ENCODE peak calls at places on chromosome 4, in eight cellular contexts. One of them, this sample, is unnamed.
A peak's percentile ranks its signal among the peaks of the same experiment; 100 is the strongest.

GRCh38 chr4:38647096-38647819 is 16.7 kb upstream of the KLF3 start:
- DNase-seq in naive thymus-derived CD4-positive, alpha-beta T cell: no peak
- DNase-seq in tibial nerve: no peak
- DNase-seq in psoas muscle: no peak
- DNase-seq in mesenchymal stem cell: no peak
- DNase-seq in lower lobe of right lung: no peak
- DNase-seq in trophoblast cell: no peak
- DNase-seq in left lung: no peak
- DNase-seq in this sample: no peak

GRCh38 chr4:34720563-34720962 is 1523.8 kb downstream of the ARAP2 start:
- DNase-seq in naive thymus-derived CD4-positive, alpha-beta T cell: no peak
- DNase-seq in tibial nerve: no peak
- DNase-seq in psoas muscle: no peak
- DNase-seq in mesenchymal stem cell: peak; percentile 60
- DNase-seq in lower lobe of right lung: no peak
- DNase-seq in trophoblast cell: peak; percentile 52
- DNase-seq in left lung: no peak
- DNase-seq in this sample: no peak

GRCh38 chr4:153344131-153345010 is at the start of gene MND1:
- DNase-seq in naive thymus-derived CD4-positive, alpha-beta T cell: peak; percentile 92
- DNase-seq in tibial nerve: peak; percentile 75
- DNase-seq in psoas muscle: peak; percentile 83
- DNase-seq in mesenchymal stem cell: peak; percentile 73
- DNase-seq in lower lobe of right lung: peak; percentile 87
- DNase-seq in trophoblast cell: peak; percentile 81
- DNase-seq in left lung: peak; percentile 96
- DNase-seq in this sample: peak; percentile 88

GRCh38 chr4:80507507-80507906 is 172.0 kb downstream of the CFAP299 start:
- DNase-seq in naive thymus-derived CD4-positive, alpha-beta T cell: no peak
- DNase-seq in tibial nerve: no peak
- DNase-seq in psoas muscle: no peak
- DNase-seq in mesenchymal stem cell: no peak
- DNase-seq in lower lobe of right lung: no peak
- DNase-seq in trophoblast cell: no peak
- DNase-seq in left lung: no peak
- DNase-seq in this sample: no peak

GRCh38 chr4:32189130-32189529 is 1469.0 kb downstream of the PCDH7 start:
- DNase-seq in naive thymus-derived CD4-positive, alpha-beta T cell: no peak
- DNase-seq in tibial nerve: no peak
- DNase-seq in psoas muscle: no peak
- DNase-seq in mesenchymal stem cell: no peak
- DNase-seq in lower lobe of right lung: peak; percentile 25
- DNase-seq in trophoblast cell: no peak
- DNase-seq in left lung: no peak
- DNase-seq in this sample: no peak

GRCh38 chr4:15746110-15746509 is 32.0 kb upstream of the CD38 start:
- DNase-seq in naive thymus-derived CD4-positive, alpha-beta T cell: no peak
- DNase-seq in tibial nerve: no peak
- DNase-seq in psoas muscle: no peak
- DNase-seq in mesenchymal stem cell: no peak
- DNase-seq in lower lobe of right lung: no peak
- DNase-seq in trophoblast cell: no peak
- DNase-seq in left lung: no peak
- DNase-seq in this sample: no peak

GRCh38 chr4:39353478-39354177 is 12.5 kb downstream of the RFC1 start:
- DNase-seq in naive thymus-derived CD4-positive, alpha-beta T cell: peak; percentile 62
- DNase-seq in tibial nerve: no peak
- DNase-seq in psoas muscle: no peak
- DNase-seq in mesenchymal stem cell: peak; percentile 82
- DNase-seq in lower lobe of right lung: no peak
- DNase-seq in trophoblast cell: peak; percentile 17
- DNase-seq in left lung: no peak
- DNase-seq in this sample: no peak

GRCh38 chr4:159016527-159017137 is 86.2 kb upstream of the RAPGEF2 start:
- DNase-seq in naive thymus-derived CD4-positive, alpha-beta T cell: no peak
- DNase-seq in tibial nerve: no peak
- DNase-seq in psoas muscle: no peak
- DNase-seq in mesenchymal stem cell: peak; percentile 26
- DNase-seq in lower lobe of right lung: no peak
- DNase-seq in trophoblast cell: no peak
- DNase-seq in left lung: no peak
- DNase-seq in this sample: no peak

GRCh38 chr4:96638132-96638531 is 798.2 kb downstream of the PDHA2 start:
- DNase-seq in naive thymus-derived CD4-positive, alpha-beta T cell: no peak
- DNase-seq in tibial nerve: no peak
- DNase-seq in psoas muscle: no peak
- DNase-seq in mesenchymal stem cell: no peak
- DNase-seq in lower lobe of right lung: no peak
- DNase-seq in trophoblast cell: no peak
- DNase-seq in left lung: no peak
- DNase-seq in this sample: no peak

GRCh38 chr4:16677545-16677944 is 220.9 kb downstream of the LDB2 start:
- DNase-seq in naive thymus-derived CD4-positive, alpha-beta T cell: no peak
- DNase-seq in tibial nerve: no peak
- DNase-seq in psoas muscle: no peak
- DNase-seq in mesenchymal stem cell: no peak
- DNase-seq in lower lobe of right lung: no peak
- DNase-seq in trophoblast cell: no peak
- DNase-seq in left lung: no peak
- DNase-seq in this sample: no peak

GRCh38 chr4:71648923-71649322 is 135.0 kb downstream of the GC start:
- DNase-seq in naive thymus-derived CD4-positive, alpha-beta T cell: no peak
- DNase-seq in tibial nerve: no peak
- DNase-seq in psoas muscle: no peak
- DNase-seq in mesenchymal stem cell: no peak
- DNase-seq in lower lobe of right lung: no peak
- DNase-seq in trophoblast cell: peak; percentile 17
- DNase-seq in left lung: no peak
- DNase-seq in this sample: no peak

GRCh38 chr4:60934896-60935295 is 265.2 kb upstream of the ADGRL3 start:
- DNase-seq in naive thymus-derived CD4-positive, alpha-beta T cell: no peak
- DNase-seq in tibial nerve: no peak
- DNase-seq in psoas muscle: no peak
- DNase-seq in mesenchymal stem cell: no peak
- DNase-seq in lower lobe of right lung: no peak
- DNase-seq in trophoblast cell: peak; percentile 98
- DNase-seq in left lung: no peak
- DNase-seq in this sample: no peak

GRCh38 chr4:107658400-107659326 is 61.4 kb downstream of the PAPSS1 start:
- DNase-seq in naive thymus-derived CD4-positive, alpha-beta T cell: no peak
- DNase-seq in tibial nerve: no peak
- DNase-seq in psoas muscle: no peak
- DNase-seq in mesenchymal stem cell: no peak
- DNase-seq in lower lobe of right lung: no peak
- DNase-seq in trophoblast cell: no peak
- DNase-seq in left lung: no peak
- DNase-seq in this sample: no peak

GRCh38 chr4:80393246-80393969 is 57.9 kb downstream of the CFAP299 start:
- DNase-seq in naive thymus-derived CD4-positive, alpha-beta T cell: no peak
- DNase-seq in tibial nerve: no peak
- DNase-seq in psoas muscle: no peak
- DNase-seq in mesenchymal stem cell: peak; percentile 43
- DNase-seq in lower lobe of right lung: no peak
- DNase-seq in trophoblast cell: peak; percentile 33
- DNase-seq in left lung: no peak
- DNase-seq in this sample: peak; percentile 51

GRCh38 chr4:123325241-123325681 is 71.3 kb upstream of the SPRY1 start:
- DNase-seq in naive thymus-derived CD4-positive, alpha-beta T cell: no peak
- DNase-seq in tibial nerve: no peak
- DNase-seq in psoas muscle: no peak
- DNase-seq in mesenchymal stem cell: no peak
- DNase-seq in lower lobe of right lung: no peak
- DNase-seq in trophoblast cell: no peak
- DNase-seq in left lung: no peak
- DNase-seq in this sample: peak; percentile 15

GRCh38 chr4:145799225-145799624 is 119.3 kb downstream of the C4orf51 start:
- DNase-seq in naive thymus-derived CD4-positive, alpha-beta T cell: no peak
- DNase-seq in tibial nerve: no peak
- DNase-seq in psoas muscle: no peak
- DNase-seq in mesenchymal stem cell: no peak
- DNase-seq in lower lobe of right lung: no peak
- DNase-seq in trophoblast cell: no peak
- DNase-seq in left lung: no peak
- DNase-seq in this sample: no peak

GRCh38 chr4:70709551-70710080 is 12.1 kb upstream of the RUFY3 start:
- DNase-seq in naive thymus-derived CD4-positive, alpha-beta T cell: no peak
- DNase-seq in tibial nerve: no peak
- DNase-seq in psoas muscle: no peak
- DNase-seq in mesenchymal stem cell: no peak
- DNase-seq in lower lobe of right lung: no peak
- DNase-seq in trophoblast cell: no peak
- DNase-seq in left lung: no peak
- DNase-seq in this sample: no peak

DNA sequence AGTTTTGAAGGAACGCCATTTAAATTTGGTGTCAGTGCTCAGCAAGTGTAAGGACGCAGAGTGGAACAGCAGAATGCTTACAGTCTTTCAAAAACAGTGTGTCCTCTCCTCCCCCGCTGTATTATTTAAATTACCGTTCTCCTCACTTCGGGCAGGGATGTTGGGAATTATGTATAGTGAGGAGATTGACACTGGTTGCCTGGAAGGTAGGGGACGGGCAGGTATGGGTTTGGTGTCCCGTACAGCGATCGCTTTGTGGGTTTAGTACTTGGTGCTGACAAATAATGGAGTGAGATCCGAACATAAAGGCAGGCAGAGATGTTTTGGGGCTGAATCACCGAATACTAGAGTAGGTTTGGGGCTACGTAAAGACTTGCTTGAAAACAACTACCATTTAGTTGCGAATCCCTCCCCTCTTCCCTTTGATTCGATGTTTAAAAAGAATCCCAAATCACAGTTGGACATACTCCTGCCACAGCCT is 2.1 kb upstream of the NKX3-2 start:
- DNase-seq in naive thymus-derived CD4-positive, alpha-beta T cell: no peak
- DNase-seq in tibial nerve: no peak
- DNase-seq in psoas muscle: no peak
- DNase-seq in mesenchymal stem cell: peak; percentile 47
- DNase-seq in lower lobe of right lung: no peak
- DNase-seq in trophoblast cell: no peak
- DNase-seq in left lung: no peak
- DNase-seq in this sample: no peak
- H3K27me3 ChIP-seq in naive thymus-derived CD4-positive, alpha-beta T cell: peaks cover 39% of the 10 kb centered on the region
- H3K27me3 ChIP-seq in tibial nerve: peaks cover 9% of the 10 kb centered on the region
- H3K27me3 ChIP-seq in psoas muscle: peaks cover 50% of the 10 kb centered on the region
- H3K27me3 ChIP-seq in mesenchymal stem cell: peaks cover 50% of the 10 kb centered on the region
- H3K27me3 ChIP-seq in lower lobe of right lung: peaks cover 95% of the 10 kb centered on the region
- H3K27me3 ChIP-seq in trophoblast cell: peaks cover 54% of the 10 kb centered on the region
- H3K27me3 ChIP-seq in left lung: peaks cover 100% of the 10 kb centered on the region
- H3K27me3 ChIP-seq in this sample: no peaks in the 10 kb centered on the region

DNA sequence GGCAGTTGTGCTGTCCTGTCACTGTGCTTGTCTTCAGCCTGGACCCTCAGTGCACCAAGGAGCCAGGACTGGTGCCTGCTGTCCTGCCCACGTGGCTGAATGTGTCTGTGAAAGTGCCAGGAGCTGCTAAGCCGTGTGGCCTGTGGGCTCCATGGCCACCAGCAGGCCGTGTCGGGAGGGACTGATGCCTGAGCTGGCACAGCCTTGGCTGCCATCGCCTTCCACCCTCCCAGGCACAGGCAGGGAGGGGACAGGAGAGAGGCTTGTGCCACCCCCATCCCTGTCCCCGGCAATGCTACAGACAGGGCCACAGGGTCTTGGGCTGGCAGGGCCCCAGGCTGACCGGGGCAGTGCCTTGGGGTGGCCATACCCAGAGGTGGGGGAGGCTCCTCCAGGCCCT is 24.8 kb downstream of the DOK7 start:
- DNase-seq in naive thymus-derived CD4-positive, alpha-beta T cell: no peak
- DNase-seq in tibial nerve: no peak
- DNase-seq in psoas muscle: no peak
- DNase-seq in mesenchymal stem cell: no peak
- DNase-seq in lower lobe of right lung: no peak
- DNase-seq in trophoblast cell: no peak
- DNase-seq in left lung: no peak
- DNase-seq in this sample: no peak
- H3K27me3 ChIP-seq in naive thymus-derived CD4-positive, alpha-beta T cell: no peaks in the 10 kb centered on the region
- H3K27me3 ChIP-seq in tibial nerve: no peaks in the 10 kb centered on the region
- H3K27me3 ChIP-seq in psoas muscle: no peaks in the 10 kb centered on the region
- H3K27me3 ChIP-seq in mesenchymal stem cell: peaks cover 6% of the 10 kb centered on the region
- H3K27me3 ChIP-seq in lower lobe of right lung: peaks cover 54% of the 10 kb centered on the region
- H3K27me3 ChIP-seq in trophoblast cell: no peaks in the 10 kb centered on the region
- H3K27me3 ChIP-seq in left lung: peaks cover 88% of the 10 kb centered on the region
- H3K27me3 ChIP-seq in this sample: no peaks in the 10 kb centered on the region

GRCh38 chr4:139789096-139789495 is 123.5 kb downstream of the MGST2 start:
- DNase-seq in naive thymus-derived CD4-positive, alpha-beta T cell: no peak
- DNase-seq in tibial nerve: no peak
- DNase-seq in psoas muscle: no peak
- DNase-seq in mesenchymal stem cell: no peak
- DNase-seq in lower lobe of right lung: no peak
- DNase-seq in trophoblast cell: no peak
- DNase-seq in left lung: no peak
- DNase-seq in this sample: no peak

GRCh38 chr4:139795476-139795875 is 129.9 kb downstream of the MGST2 start:
- DNase-seq in naive thymus-derived CD4-positive, alpha-beta T cell: no peak
- DNase-seq in tibial nerve: no peak
- DNase-seq in psoas muscle: no peak
- DNase-seq in mesenchymal stem cell: no peak
- DNase-seq in lower lobe of right lung: no peak
- DNase-seq in trophoblast cell: no peak
- DNase-seq in left lung: no peak
- DNase-seq in this sample: no peak

GRCh38 chr4:139790291-139790690 is 124.7 kb downstream of the MGST2 start:
- DNase-seq in naive thymus-derived CD4-positive, alpha-beta T cell: no peak
- DNase-seq in tibial nerve: no peak
- DNase-seq in psoas muscle: no peak
- DNase-seq in mesenchymal stem cell: no peak
- DNase-seq in lower lobe of right lung: no peak
- DNase-seq in trophoblast cell: no peak
- DNase-seq in left lung: no peak
- DNase-seq in this sample: no peak

GRCh38 chr4:139794158-139794954 is 128.7 kb downstream of the MGST2 start:
- DNase-seq in naive thymus-derived CD4-positive, alpha-beta T cell: no peak
- DNase-seq in tibial nerve: peak; percentile 26
- DNase-seq in psoas muscle: no peak
- DNase-seq in mesenchymal stem cell: no peak
- DNase-seq in lower lobe of right lung: no peak
- DNase-seq in trophoblast cell: no peak
- DNase-seq in left lung: no peak
- DNase-seq in this sample: peak; percentile 34

GRCh38 chr4:139791681-139792080 is 126.1 kb downstream of the MGST2 start:
- DNase-seq in naive thymus-derived CD4-positive, alpha-beta T cell: no peak
- DNase-seq in tibial nerve: no peak
- DNase-seq in psoas muscle: no peak
- DNase-seq in mesenchymal stem cell: no peak
- DNase-seq in lower lobe of right lung: no peak
- DNase-seq in trophoblast cell: no peak
- DNase-seq in left lung: no peak
- DNase-seq in this sample: no peak
- H3K27me3 ChIP-seq in naive thymus-derived CD4-positive, alpha-beta T cell: no peaks in the 10 kb centered on the region
- H3K27me3 ChIP-seq in tibial nerve: no peaks in the 10 kb centered on the region
- H3K27me3 ChIP-seq in psoas muscle: no peaks in the 10 kb centered on the region
- H3K27me3 ChIP-seq in mesenchymal stem cell: no peaks in the 10 kb centered on the region
- H3K27me3 ChIP-seq in lower lobe of right lung: no peaks in the 10 kb centered on the region
- H3K27me3 ChIP-seq in trophoblast cell: no peaks in the 10 kb centered on the region
- H3K27me3 ChIP-seq in left lung: no peaks in the 10 kb centered on the region
- H3K27me3 ChIP-seq in this sample: no peaks in the 10 kb centered on the region

DNA sequence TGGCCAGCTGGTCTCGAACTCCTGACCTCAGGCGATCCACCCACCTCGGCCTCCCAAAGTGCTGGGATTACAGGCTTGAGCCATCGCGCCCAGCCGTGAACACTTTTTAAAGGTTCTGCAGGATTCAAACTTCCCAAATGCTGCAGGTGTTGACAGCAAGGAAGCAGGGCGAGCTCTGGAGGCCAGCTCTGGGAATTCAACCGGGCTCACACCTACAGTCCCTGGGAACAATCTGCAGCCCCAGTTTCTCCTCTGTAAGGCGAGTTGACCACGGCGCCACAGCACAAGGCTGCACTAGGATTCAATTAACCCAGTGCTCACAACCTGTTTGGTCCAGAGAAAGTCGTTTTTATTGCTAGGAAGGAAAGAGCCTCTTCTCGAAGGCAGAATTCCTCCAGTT is 1.6 kb downstream of the MTNR1A start:
- DNase-seq in naive thymus-derived CD4-positive, alpha-beta T cell: no peak
- DNase-seq in tibial nerve: no peak
- DNase-seq in psoas muscle: no peak
- DNase-seq in mesenchymal stem cell: no peak
- DNase-seq in lower lobe of right lung: no peak
- DNase-seq in trophoblast cell: no peak
- DNase-seq in left lung: no peak
- DNase-seq in this sample: no peak
- H3K27me3 ChIP-seq in naive thymus-derived CD4-positive, alpha-beta T cell: no peaks in the 10 kb centered on the region
- H3K27me3 ChIP-seq in tibial nerve: no peaks in the 10 kb centered on the region
- H3K27me3 ChIP-seq in psoas muscle: peaks cover 8% of the 10 kb centered on the region
- H3K27me3 ChIP-seq in mesenchymal stem cell: peaks cover 22% of the 10 kb centered on the region
- H3K27me3 ChIP-seq in lower lobe of right lung: peaks cover 36% of the 10 kb centered on the region
- H3K27me3 ChIP-seq in trophoblast cell: no peaks in the 10 kb centered on the region
- H3K27me3 ChIP-seq in left lung: peaks cover 67% of the 10 kb centered on the region
- H3K27me3 ChIP-seq in this sample: no peaks in the 10 kb centered on the region